ENCODE peak calls at places on chromosomes 6 and 20, in nine cellular contexts. T, O, J, I, R, W, K, Y and D are unnamed samples.

GRCh38 chr20:54692168-54692887 is 216.9 kb downstream of the DOK5 start:
- DNase-seq in Y (no peak), W (no peak), R (no peak), J (no peak), T (no peak), I (no peak), K (no peak), O (no peak), D (no peak)

GRCh38 chr6:31655349-31656237 is at the start of gene APOM:
- DNase-seq in I (no peak), J (no peak), K (no peak), T (no peak), O (no peak), W (peak; percentile 50), Y (no peak), R (no peak), D (no peak)

GRCh38 chr6:35500782-35501181 is 3.9 kb upstream of the TEAD3 start:
- DNase-seq in T (peak; percentile 43), Y (no peak), I (no peak), R (peak; percentile 56), K (no peak), W (no peak), O (no peak), J (no peak), D (no peak)

GRCh38 chr6:97053643-97054411 is 129.3 kb downstream of the KLHL32 start:
- DNase-seq in W (peak; percentile 12), J (peak; percentile 50), Y (no peak), O (no peak), R (no peak), T (peak; percentile 20), K (no peak), I (no peak), D (no peak)

GRCh38 chr6:85449388-85449817 is 480 bp upstream of the NT5E start:
- DNase-seq in W (peak; percentile 23), I (no peak), R (no peak), Y (no peak), J (peak; percentile 94), O (no peak), K (no peak), T (peak; percentile 77), D (peak; percentile 52)

GRCh38 chr6:156953478-156954146 is 176.4 kb downstream of the ARID1B start:
- DNase-seq in T (peak; percentile 99), R (no peak), O (no peak), Y (peak; percentile 96), I (no peak), K (peak; percentile 95), J (peak; percentile 97), W (peak; percentile 40), D (no peak)

GRCh38 chr20:53643031-53643832 is 49.6 kb upstream of the ZNF217 start:
- DNase-seq in R (no peak), T (peak; percentile 80), K (peak; percentile 70), W (peak; percentile 84), J (peak; percentile 83), O (no peak), Y (peak; percentile 36), I (no peak), D (no peak)

GRCh38 chr20:57947421-57948176 is 237.8 kb upstream of the PMEPA1 start:
- DNase-seq in W (no peak), I (peak; percentile 30), Y (no peak), R (no peak), T (peak; percentile 93), J (peak; percentile 93), K (no peak), O (no peak), D (no peak)

GRCh38 chr6:149111556-149112115 is 205.9 kb upstream of the TAB2 start:
- DNase-seq in J (no peak), Y (no peak), K (no peak), T (no peak), O (no peak), I (no peak), R (no peak), W (no peak), D (no peak)

GRCh38 chr20:56222201-56222600 is 26.3 kb upstream of the MC3R start:
- DNase-seq in W (no peak), R (no peak), K (no peak), O (no peak), J (peak; percentile 45), Y (no peak), T (peak; percentile 21), I (no peak), D (no peak)

GRCh38 chr20:36957875-36958667 is 6.6 kb upstream of the SAMHD1 start:
- DNase-seq in J (no peak), I (no peak), Y (no peak), T (no peak), O (no peak), R (no peak), W (peak; percentile 56), K (no peak), D (no peak)

GRCh38 chr6:74578339-74578738 is 627.5 kb downstream of the COL12A1 start:
- DNase-seq in O (no peak), R (no peak), T (peak; percentile 98), K (peak; percentile 35), I (no peak), W (no peak), Y (peak; percentile 61), J (peak; percentile 84), D (no peak)

GRCh38 chr6:26269406-26270120 is 95.4 kb upstream of the BTN3A2 start:
- DNase-seq in T (no peak), J (no peak), W (peak; percentile 39), K (no peak), R (no peak), Y (no peak), I (no peak), O (no peak), D (no peak)

GRCh38 chr6:135209803-135210202 is 28.7 kb downstream of the MYB start:
- DNase-seq in J (peak; percentile 3), W (no peak), O (no peak), I (no peak), T (no peak), R (no peak), Y (no peak), K (no peak), D (peak; percentile 25)

GRCh38 chr6:157374889-157375443 is 6.0 kb upstream of the ZDHHC14 start:
- DNase-seq in T (no peak), W (peak; percentile 25), O (no peak), J (no peak), R (no peak), Y (no peak), K (no peak), I (no peak), D (no peak)

GRCh38 chr6:30857537-30857936 is 26.8 kb upstream of the DDR1 start:
- DNase-seq in R (no peak), I (no peak), T (no peak), Y (no peak), W (no peak), J (no peak), K (no peak), O (no peak), D (peak; percentile 34)

GRCh38 chr6:132365319-132365907 is 35.9 kb downstream of the MOXD1 start:
- DNase-seq in I (no peak), T (peak; percentile 26), J (peak; percentile 48), K (peak; percentile 16), R (peak; percentile 51), O (no peak), W (no peak), Y (no peak), D (no peak)

GRCh38 chr6:15023448-15023847 is 222.4 kb upstream of the JARID2 start:
- DNase-seq in Y (no peak), R (no peak), I (no peak), T (no peak), J (no peak), W (no peak), K (no peak), O (no peak), D (no peak)

GRCh38 chr6:143542915-143543314 is 31.4 kb upstream of the FUCA2 start:
- DNase-seq in O (no peak), T (peak; percentile 42), R (no peak), Y (no peak), K (no peak), W (no peak), I (no peak), J (no peak), D (no peak)

DNA sequence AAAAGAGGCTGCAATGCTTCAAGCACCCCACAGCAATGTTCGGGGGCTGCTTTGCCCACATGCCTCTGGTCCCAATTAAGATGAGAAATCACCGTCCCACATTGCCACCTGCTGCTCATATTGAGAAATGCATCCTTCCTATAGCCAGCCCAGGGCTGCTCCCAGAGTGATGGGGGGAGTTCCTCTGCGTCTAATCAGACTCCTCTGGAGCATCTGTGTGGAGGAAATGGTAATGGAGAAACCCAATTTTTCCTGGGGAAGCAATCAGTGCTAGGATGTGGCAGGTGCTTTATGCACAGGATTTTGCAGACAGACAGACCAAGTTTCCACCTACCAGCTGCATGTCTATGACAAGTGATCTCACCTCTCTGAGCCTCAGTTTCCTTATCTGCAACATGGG is 33.6 kb downstream of the PTGIS start:
- DNase-seq in Y (peak; percentile 3), K (no peak), J (peak; percentile 43), O (no peak), W (peak; percentile 54), R (peak; percentile 91), T (peak; percentile 48), I (no peak), D (peak; percentile 46)
- H3K4me3 ChIP-seq in Y (no peak overlapping the region), K (no peak overlapping the region), J (no peak overlapping the region), O (no peak overlapping the region), W (no peak overlapping the region), R (no peak overlapping the region), T (no peak overlapping the region), I (no peak overlapping the region), D (no peak overlapping the region)

GRCh38 chr20:25539742-25540201 is 45.6 kb downstream of the NINL start:
- DNase-seq in K (no peak), Y (no peak), R (no peak), O (no peak), W (no peak), T (peak; percentile 52), J (no peak), I (no peak), D (no peak)
- H3K4me3 ChIP-seq in K (no peak overlapping the region), Y (peak overlapping the region; percentile 4), R (no peak overlapping the region), O (peak overlapping the region; percentile 43), W (no peak overlapping the region), T (peak overlapping the region; percentile 51), J (no peak overlapping the region), I (peak overlapping the region; percentile 11), D (no peak overlapping the region)

DNA sequence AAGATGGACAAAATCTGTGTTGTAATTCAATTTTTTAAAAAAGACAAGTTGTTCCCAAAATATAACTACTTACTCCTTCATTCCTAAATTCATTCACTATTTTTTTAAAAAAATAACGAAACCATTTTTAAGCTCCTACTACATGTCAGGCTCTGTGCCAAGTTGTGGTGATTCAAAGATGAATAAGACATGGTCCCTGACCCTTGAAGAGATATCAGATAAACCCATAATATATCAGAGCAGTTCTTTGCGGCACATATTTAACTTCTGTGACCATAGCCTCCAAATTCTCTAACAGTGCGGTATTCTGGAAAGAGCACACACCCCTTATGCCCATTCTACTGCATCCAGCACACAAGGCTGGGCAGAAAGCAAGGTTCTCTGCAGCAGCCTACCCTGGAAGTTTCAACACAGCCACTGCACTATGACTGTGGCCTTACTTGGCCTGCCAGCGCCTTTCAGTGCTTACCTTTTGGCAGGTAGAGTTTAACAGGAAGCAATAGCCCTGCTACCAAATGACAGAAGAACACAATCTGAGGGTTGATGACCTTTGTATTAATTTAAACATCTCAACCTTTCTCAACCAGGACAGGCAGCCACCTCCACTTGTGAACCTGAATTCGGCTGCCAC is 406.5 kb downstream of the BTBD9 start:
- DNase-seq in J (no peak), R (no peak), K (no peak), O (no peak), T (no peak), W (peak; percentile 23), Y (no peak), I (no peak), D (no peak)
- H3K4me3 ChIP-seq in J (no peak overlapping the region), R (no peak overlapping the region), K (no peak overlapping the region), O (no peak overlapping the region), T (no peak overlapping the region), W (no peak overlapping the region), Y (no peak overlapping the region), I (no peak overlapping the region), D (no peak overlapping the region)

GRCh38 chr20:49984426-49985153 is 1.8 kb downstream of the SNAI1 start:
- DNase-seq in R (no peak), J (no peak), I (no peak), O (no peak), Y (no peak), W (no peak), T (no peak), K (no peak), D (no peak)
- H3K4me3 ChIP-seq in R (peak overlapping the region; percentile 90), J (peak overlapping the region; percentile 97), I (peak overlapping the region; percentile 3), O (peak overlapping the region; percentile 59), Y (peak overlapping the region; percentile 79), W (no peak overlapping the region), T (peak overlapping the region; percentile 97), K (no peak overlapping the region), D (peak overlapping the region; percentile 66)